ENCODE peak calls at places on chromosomes 4 and X, in seven cellular contexts. One of them, this sample, is unnamed.
A peak's percentile ranks its signal among the peaks of the same experiment; 100 is the strongest.

GRCh38 chr4:110270492-110271197 is 72.2 kb upstream of the ELOVL6 start:
- DNase-seq in GM13976: no peak
- DNase-seq in nucleus accumbens: no peak
- DNase-seq in astrocyte of the spinal cord: peak; percentile 71
- DNase-seq in BE2C: no peak
- DNase-seq in stimulated activated CD8-positive, alpha-beta memory T cell treated with anti-CD3 and anti-CD28 coated beads, Interleukin-2, amount 100 ng/mL, for 48 hours: no peak
- DNase-seq in GM10248: no peak
- DNase-seq in this sample: no peak

GRCh38 chrX:10047631-10048030 is 80.5 kb downstream of the CLDN34 start:
- DNase-seq in BE2C: no peak
- DNase-seq in astrocyte of the spinal cord: no peak
- DNase-seq in GM13976: no peak
- DNase-seq in nucleus accumbens: no peak
- DNase-seq in stimulated activated CD8-positive, alpha-beta memory T cell treated with anti-CD3 and anti-CD28 coated beads, Interleukin-2, amount 100 ng/mL, for 48 hours: no peak
- DNase-seq in GM10248: no peak
- DNase-seq in this sample: no peak

GRCh38 chr4:182644326-182645050 is 272.7 kb downstream of the DCTD start:
- DNase-seq in BE2C: no peak
- DNase-seq in astrocyte of the spinal cord: peak; percentile 56
- DNase-seq in GM13976: no peak
- DNase-seq in GM10248: no peak
- DNase-seq in stimulated activated CD8-positive, alpha-beta memory T cell treated with anti-CD3 and anti-CD28 coated beads, Interleukin-2, amount 100 ng/mL, for 48 hours: no peak
- DNase-seq in nucleus accumbens: no peak
- DNase-seq in this sample: no peak

GRCh38 chr4:1395941-1396805 is 10.1 kb downstream of the NKX1-1 start:
- DNase-seq in GM13976: no peak
- DNase-seq in astrocyte of the spinal cord: no peak
- DNase-seq in GM10248: no peak
- DNase-seq in nucleus accumbens: no peak
- DNase-seq in BE2C: no peak
- DNase-seq in stimulated activated CD8-positive, alpha-beta memory T cell treated with anti-CD3 and anti-CD28 coated beads, Interleukin-2, amount 100 ng/mL, for 48 hours: no peak
- DNase-seq in this sample: no peak

GRCh38 chr4:82509029-82509428 is 52.8 kb downstream of the TMEM150C start:
- DNase-seq in GM10248: no peak
- DNase-seq in stimulated activated CD8-positive, alpha-beta memory T cell treated with anti-CD3 and anti-CD28 coated beads, Interleukin-2, amount 100 ng/mL, for 48 hours: no peak
- DNase-seq in BE2C: no peak
- DNase-seq in astrocyte of the spinal cord: no peak
- DNase-seq in GM13976: no peak
- DNase-seq in nucleus accumbens: no peak
- DNase-seq in this sample: no peak

GRCh38 chrX:154505726-154506125 is 10.3 kb downstream of the FAM3A start:
- DNase-seq in nucleus accumbens: no peak
- DNase-seq in BE2C: no peak
- DNase-seq in astrocyte of the spinal cord: peak; percentile 22
- DNase-seq in GM13976: no peak
- DNase-seq in GM10248: no peak
- DNase-seq in stimulated activated CD8-positive, alpha-beta memory T cell treated with anti-CD3 and anti-CD28 coated beads, Interleukin-2, amount 100 ng/mL, for 48 hours: no peak
- DNase-seq in this sample: no peak

GRCh38 chrX:153925739-153926593 is at the start of gene ARHGAP4:
- DNase-seq in nucleus accumbens: no peak
- DNase-seq in GM10248: peak; percentile 52
- DNase-seq in astrocyte of the spinal cord: no peak
- DNase-seq in stimulated activated CD8-positive, alpha-beta memory T cell treated with anti-CD3 and anti-CD28 coated beads, Interleukin-2, amount 100 ng/mL, for 48 hours: peak; percentile 57
- DNase-seq in BE2C: no peak
- DNase-seq in GM13976: peak; percentile 57
- DNase-seq in this sample: no peak

GRCh38 chr4:125357675-125358074 is 42.9 kb downstream of the FAT4 start:
- DNase-seq in GM10248: no peak
- DNase-seq in BE2C: no peak
- DNase-seq in astrocyte of the spinal cord: no peak
- DNase-seq in nucleus accumbens: no peak
- DNase-seq in stimulated activated CD8-positive, alpha-beta memory T cell treated with anti-CD3 and anti-CD28 coated beads, Interleukin-2, amount 100 ng/mL, for 48 hours: no peak
- DNase-seq in GM13976: no peak
- DNase-seq in this sample: no peak

GRCh38 chr4:38413524-38414341 is 250.3 kb upstream of the KLF3 start:
- DNase-seq in astrocyte of the spinal cord: no peak
- DNase-seq in GM13976: no peak
- DNase-seq in stimulated activated CD8-positive, alpha-beta memory T cell treated with anti-CD3 and anti-CD28 coated beads, Interleukin-2, amount 100 ng/mL, for 48 hours: no peak
- DNase-seq in BE2C: no peak
- DNase-seq in nucleus accumbens: no peak
- DNase-seq in GM10248: no peak
- DNase-seq in this sample: no peak

GRCh38 chrX:136176399-136176825 is 29.1 kb downstream of the FHL1 start:
- DNase-seq in GM13976: no peak
- DNase-seq in nucleus accumbens: no peak
- DNase-seq in BE2C: no peak
- DNase-seq in stimulated activated CD8-positive, alpha-beta memory T cell treated with anti-CD3 and anti-CD28 coated beads, Interleukin-2, amount 100 ng/mL, for 48 hours: no peak
- DNase-seq in GM10248: no peak
- DNase-seq in astrocyte of the spinal cord: peak; percentile 87
- DNase-seq in this sample: no peak

GRCh38 chrX:69133561-69134542 is 31.4 kb downstream of the PJA1 start:
- DNase-seq in stimulated activated CD8-positive, alpha-beta memory T cell treated with anti-CD3 and anti-CD28 coated beads, Interleukin-2, amount 100 ng/mL, for 48 hours: no peak
- DNase-seq in GM10248: no peak
- DNase-seq in astrocyte of the spinal cord: peak; percentile 63
- DNase-seq in GM13976: no peak
- DNase-seq in BE2C: peak; percentile 47
- DNase-seq in nucleus accumbens: no peak
- DNase-seq in this sample: no peak

GRCh38 chr4:149914101-149914500 is 98.5 kb upstream of the IQCM start:
- DNase-seq in nucleus accumbens: no peak
- DNase-seq in GM13976: no peak
- DNase-seq in astrocyte of the spinal cord: no peak
- DNase-seq in stimulated activated CD8-positive, alpha-beta memory T cell treated with anti-CD3 and anti-CD28 coated beads, Interleukin-2, amount 100 ng/mL, for 48 hours: no peak
- DNase-seq in BE2C: no peak
- DNase-seq in GM10248: no peak
- DNase-seq in this sample: no peak

GRCh38 chr4:185119927-185120630 is 23.0 kb upstream of the SLC25A4 start:
- DNase-seq in nucleus accumbens: no peak
- DNase-seq in BE2C: no peak
- DNase-seq in stimulated activated CD8-positive, alpha-beta memory T cell treated with anti-CD3 and anti-CD28 coated beads, Interleukin-2, amount 100 ng/mL, for 48 hours: no peak
- DNase-seq in GM10248: no peak
- DNase-seq in astrocyte of the spinal cord: no peak
- DNase-seq in GM13976: no peak
- DNase-seq in this sample: no peak

GRCh38 chrX:94834226-94834625 is 1160.2 kb downstream of the FAM133A start:
- DNase-seq in GM10248: no peak
- DNase-seq in GM13976: no peak
- DNase-seq in nucleus accumbens: no peak
- DNase-seq in astrocyte of the spinal cord: no peak
- DNase-seq in stimulated activated CD8-positive, alpha-beta memory T cell treated with anti-CD3 and anti-CD28 coated beads, Interleukin-2, amount 100 ng/mL, for 48 hours: no peak
- DNase-seq in BE2C: no peak
- DNase-seq in this sample: no peak

GRCh38 chrX:68726366-68726765 is 78.9 kb downstream of the STARD8 start:
- DNase-seq in GM13976: no peak
- DNase-seq in stimulated activated CD8-positive, alpha-beta memory T cell treated with anti-CD3 and anti-CD28 coated beads, Interleukin-2, amount 100 ng/mL, for 48 hours: no peak
- DNase-seq in nucleus accumbens: no peak
- DNase-seq in GM10248: no peak
- DNase-seq in BE2C: no peak
- DNase-seq in astrocyte of the spinal cord: no peak
- DNase-seq in this sample: no peak

GRCh38 chr4:122423246-122423645 is 33.3 kb downstream of the IL2 start:
- DNase-seq in stimulated activated CD8-positive, alpha-beta memory T cell treated with anti-CD3 and anti-CD28 coated beads, Interleukin-2, amount 100 ng/mL, for 48 hours: no peak
- DNase-seq in BE2C: no peak
- DNase-seq in astrocyte of the spinal cord: no peak
- DNase-seq in GM13976: no peak
- DNase-seq in GM10248: no peak
- DNase-seq in nucleus accumbens: no peak
- DNase-seq in this sample: no peak

GRCh38 chr4:74473155-74473811 is 28.3 kb downstream of the AREG start:
- DNase-seq in astrocyte of the spinal cord: peak; percentile 84
- DNase-seq in GM13976: no peak
- DNase-seq in GM10248: no peak
- DNase-seq in stimulated activated CD8-positive, alpha-beta memory T cell treated with anti-CD3 and anti-CD28 coated beads, Interleukin-2, amount 100 ng/mL, for 48 hours: no peak
- DNase-seq in BE2C: no peak
- DNase-seq in nucleus accumbens: no peak
- DNase-seq in this sample: peak; percentile 11

GRCh38 chr4:158856852-158857251 is 88.0 kb downstream of the FNIP2 start:
- DNase-seq in GM13976: peak; percentile 63
- DNase-seq in GM10248: peak; percentile 57
- DNase-seq in nucleus accumbens: no peak
- DNase-seq in BE2C: no peak
- DNase-seq in stimulated activated CD8-positive, alpha-beta memory T cell treated with anti-CD3 and anti-CD28 coated beads, Interleukin-2, amount 100 ng/mL, for 48 hours: no peak
- DNase-seq in astrocyte of the spinal cord: peak; percentile 58
- DNase-seq in this sample: peak; percentile 25

GRCh38 chr4:101419324-101420135 is 72.2 kb upstream of the PPP3CA start:
- DNase-seq in GM13976: peak; percentile 31
- DNase-seq in GM10248: peak; percentile 19
- DNase-seq in stimulated activated CD8-positive, alpha-beta memory T cell treated with anti-CD3 and anti-CD28 coated beads, Interleukin-2, amount 100 ng/mL, for 48 hours: no peak
- DNase-seq in BE2C: no peak
- DNase-seq in nucleus accumbens: no peak
- DNase-seq in astrocyte of the spinal cord: peak; percentile 55
- DNase-seq in this sample: no peak

GRCh38 chrX:39519213-39519544 is 578.6 kb downstream of the BCOR start:
- DNase-seq in astrocyte of the spinal cord: peak; percentile 2
- DNase-seq in nucleus accumbens: no peak
- DNase-seq in stimulated activated CD8-positive, alpha-beta memory T cell treated with anti-CD3 and anti-CD28 coated beads, Interleukin-2, amount 100 ng/mL, for 48 hours: no peak
- DNase-seq in GM10248: no peak
- DNase-seq in BE2C: peak; percentile 41
- DNase-seq in GM13976: no peak
- DNase-seq in this sample: no peak

GRCh38 chr4:25370242-25370641 is 6.8 kb upstream of the ANAPC4 start:
- DNase-seq in BE2C: no peak
- DNase-seq in GM10248: no peak
- DNase-seq in nucleus accumbens: no peak
- DNase-seq in stimulated activated CD8-positive, alpha-beta memory T cell treated with anti-CD3 and anti-CD28 coated beads, Interleukin-2, amount 100 ng/mL, for 48 hours: no peak
- DNase-seq in GM13976: no peak
- DNase-seq in astrocyte of the spinal cord: no peak
- DNase-seq in this sample: no peak

GRCh38 chrX:143945171-143945570 is 61.3 kb downstream of the UBE2NL start:
- DNase-seq in BE2C: no peak
- DNase-seq in nucleus accumbens: no peak
- DNase-seq in astrocyte of the spinal cord: no peak
- DNase-seq in stimulated activated CD8-positive, alpha-beta memory T cell treated with anti-CD3 and anti-CD28 coated beads, Interleukin-2, amount 100 ng/mL, for 48 hours: no peak
- DNase-seq in GM10248: no peak
- DNase-seq in GM13976: no peak
- DNase-seq in this sample: no peak

GRCh38 chr4:169243808-169244207 is 26.9 kb downstream of the SH3RF1 start:
- DNase-seq in stimulated activated CD8-positive, alpha-beta memory T cell treated with anti-CD3 and anti-CD28 coated beads, Interleukin-2, amount 100 ng/mL, for 48 hours: no peak
- DNase-seq in GM13976: no peak
- DNase-seq in nucleus accumbens: no peak
- DNase-seq in BE2C: no peak
- DNase-seq in GM10248: no peak
- DNase-seq in astrocyte of the spinal cord: peak; percentile 93
- DNase-seq in this sample: no peak

GRCh38 chr4:183905081-183905592 is at the start of gene STOX2:
- DNase-seq in astrocyte of the spinal cord: peak; percentile 40
- DNase-seq in BE2C: peak; percentile 93
- DNase-seq in stimulated activated CD8-positive, alpha-beta memory T cell treated with anti-CD3 and anti-CD28 coated beads, Interleukin-2, amount 100 ng/mL, for 48 hours: no peak
- DNase-seq in GM10248: no peak
- DNase-seq in nucleus accumbens: peak; percentile 83
- DNase-seq in GM13976: no peak
- DNase-seq in this sample: peak; percentile 87

GRCh38 chr4:56979674-56980073 is 978 bp downstream of the POLR2B start:
- DNase-seq in GM13976: no peak
- DNase-seq in stimulated activated CD8-positive, alpha-beta memory T cell treated with anti-CD3 and anti-CD28 coated beads, Interleukin-2, amount 100 ng/mL, for 48 hours: peak; percentile 32
- DNase-seq in BE2C: peak; percentile 36
- DNase-seq in astrocyte of the spinal cord: no peak
- DNase-seq in GM10248: no peak
- DNase-seq in nucleus accumbens: no peak
- DNase-seq in this sample: no peak

GRCh38 chrX:51747671-51748070 is 4.4 kb downstream of the GSPT2 start:
- DNase-seq in GM10248: no peak
- DNase-seq in astrocyte of the spinal cord: no peak
- DNase-seq in GM13976: no peak
- DNase-seq in BE2C: no peak
- DNase-seq in stimulated activated CD8-positive, alpha-beta memory T cell treated with anti-CD3 and anti-CD28 coated beads, Interleukin-2, amount 100 ng/mL, for 48 hours: no peak
- DNase-seq in nucleus accumbens: no peak
- DNase-seq in this sample: no peak

GRCh38 chrX:119622356-119623232 is 16.4 kb upstream of the NKRF start:
- DNase-seq in stimulated activated CD8-positive, alpha-beta memory T cell treated with anti-CD3 and anti-CD28 coated beads, Interleukin-2, amount 100 ng/mL, for 48 hours: no peak
- DNase-seq in nucleus accumbens: no peak
- DNase-seq in GM10248: no peak
- DNase-seq in GM13976: no peak
- DNase-seq in BE2C: no peak
- DNase-seq in astrocyte of the spinal cord: peak; percentile 85
- DNase-seq in this sample: no peak

GRCh38 chrX:427812-428725 is 41.4 kb upstream of the PPP2R3B start:
- DNase-seq in astrocyte of the spinal cord: no peak
- DNase-seq in stimulated activated CD8-positive, alpha-beta memory T cell treated with anti-CD3 and anti-CD28 coated beads, Interleukin-2, amount 100 ng/mL, for 48 hours: no peak
- DNase-seq in GM10248: no peak
- DNase-seq in nucleus accumbens: no peak
- DNase-seq in GM13976: no peak
- DNase-seq in BE2C: no peak
- DNase-seq in this sample: no peak

GRCh38 chr4:184762100-184762499 is 28.2 kb upstream of the CENPU start:
- DNase-seq in stimulated activated CD8-positive, alpha-beta memory T cell treated with anti-CD3 and anti-CD28 coated beads, Interleukin-2, amount 100 ng/mL, for 48 hours: no peak
- DNase-seq in astrocyte of the spinal cord: no peak
- DNase-seq in BE2C: no peak
- DNase-seq in GM10248: peak; percentile 53
- DNase-seq in nucleus accumbens: no peak
- DNase-seq in GM13976: peak; percentile 63
- DNase-seq in this sample: no peak

GRCh38 chrX:135087867-135088266 is 32.5 kb downstream of the ETDB start:
- DNase-seq in BE2C: no peak
- DNase-seq in astrocyte of the spinal cord: no peak
- DNase-seq in nucleus accumbens: no peak
- DNase-seq in GM13976: no peak
- DNase-seq in GM10248: no peak
- DNase-seq in stimulated activated CD8-positive, alpha-beta memory T cell treated with anti-CD3 and anti-CD28 coated beads, Interleukin-2, amount 100 ng/mL, for 48 hours: no peak
- DNase-seq in this sample: no peak

GRCh38 chr4:14446904-14447303 is 555.4 kb upstream of the CPEB2 start:
- DNase-seq in nucleus accumbens: no peak
- DNase-seq in GM13976: no peak
- DNase-seq in BE2C: no peak
- DNase-seq in astrocyte of the spinal cord: peak; percentile 3
- DNase-seq in stimulated activated CD8-positive, alpha-beta memory T cell treated with anti-CD3 and anti-CD28 coated beads, Interleukin-2, amount 100 ng/mL, for 48 hours: no peak
- DNase-seq in GM10248: no peak
- DNase-seq in this sample: no peak

GRCh38 chr4:151694819-151695730 is 65.7 kb downstream of the GATB start:
- DNase-seq in GM13976: no peak
- DNase-seq in nucleus accumbens: no peak
- DNase-seq in astrocyte of the spinal cord: no peak
- DNase-seq in stimulated activated CD8-positive, alpha-beta memory T cell treated with anti-CD3 and anti-CD28 coated beads, Interleukin-2, amount 100 ng/mL, for 48 hours: no peak
- DNase-seq in GM10248: no peak
- DNase-seq in BE2C: no peak
- DNase-seq in this sample: no peak

GRCh38 chrX:52509916-52510315 is 6.9 kb downstream of the XAGE1B start:
- DNase-seq in stimulated activated CD8-positive, alpha-beta memory T cell treated with anti-CD3 and anti-CD28 coated beads, Interleukin-2, amount 100 ng/mL, for 48 hours: no peak
- DNase-seq in GM13976: no peak
- DNase-seq in BE2C: no peak
- DNase-seq in GM10248: no peak
- DNase-seq in nucleus accumbens: no peak
- DNase-seq in astrocyte of the spinal cord: no peak
- DNase-seq in this sample: no peak

GRCh38 chr4:28702571-28702970 is 1841.9 kb downstream of the STIM2 start:
- DNase-seq in BE2C: no peak
- DNase-seq in stimulated activated CD8-positive, alpha-beta memory T cell treated with anti-CD3 and anti-CD28 coated beads, Interleukin-2, amount 100 ng/mL, for 48 hours: no peak
- DNase-seq in nucleus accumbens: no peak
- DNase-seq in GM10248: no peak
- DNase-seq in GM13976: no peak
- DNase-seq in astrocyte of the spinal cord: peak; percentile 14
- DNase-seq in this sample: no peak

GRCh38 chrX:3567681-3568080 is 145.8 kb downstream of the PRKX start:
- DNase-seq in astrocyte of the spinal cord: no peak
- DNase-seq in GM13976: no peak
- DNase-seq in nucleus accumbens: no peak
- DNase-seq in GM10248: no peak
- DNase-seq in stimulated activated CD8-positive, alpha-beta memory T cell treated with anti-CD3 and anti-CD28 coated beads, Interleukin-2, amount 100 ng/mL, for 48 hours: no peak
- DNase-seq in BE2C: no peak
- DNase-seq in this sample: no peak

GRCh38 chr4:1938027-1938426 is 66.8 kb downstream of the NSD2 start:
- DNase-seq in BE2C: no peak
- DNase-seq in astrocyte of the spinal cord: no peak
- DNase-seq in stimulated activated CD8-positive, alpha-beta memory T cell treated with anti-CD3 and anti-CD28 coated beads, Interleukin-2, amount 100 ng/mL, for 48 hours: no peak
- DNase-seq in nucleus accumbens: no peak
- DNase-seq in GM13976: no peak
- DNase-seq in GM10248: no peak
- DNase-seq in this sample: no peak

This sample was measured in putamen.